ENCODE peak calls at places on chromosomes 13 and 19, in eight cellular contexts. K, V, C, Z, Q, M, F and P are unnamed samples.

GRCh38 chr13:99821741-99822140 is 149.8 kb downstream of the ZIC5 start:
- DNase-seq in K (no peak), V (no peak), C (no peak), Z (no peak), Q (peak; percentile 21), M (no peak), F (no peak), P (no peak)

GRCh38 chr13:72839831-72840426 is 58.0 kb downstream of the PIBF1 start:
- DNase-seq in K (peak; percentile 8), V (no peak), C (peak; percentile 30), Z (peak; percentile 57), Q (peak; percentile 77), M (peak; percentile 5), F (peak; percentile 54), P (peak; percentile 54)

GRCh38 chr19:33193864-33194362 is at the start of gene LRP3:
- DNase-seq in K (no peak), V (no peak), C (peak; percentile 13), Z (peak; percentile 44), Q (peak; percentile 69), M (no peak), F (no peak), P (no peak)

GRCh38 chr19:49355890-49356289 is 6.3 kb downstream of the TEAD2 start:
- DNase-seq in K (no peak), V (no peak), C (no peak), Z (peak; percentile 33), Q (no peak), M (no peak), F (no peak), P (no peak)

GRCh38 chr13:65744761-65745160 is 1485.4 kb downstream of the PCDH9 start:
- DNase-seq in K (no peak), V (no peak), C (no peak), Z (peak; percentile 70), Q (no peak), M (no peak), F (no peak), P (no peak)

GRCh38 chr19:19538077-19538764 is at the start of gene CILP2:
- DNase-seq in K (no peak), V (peak; percentile 15), C (peak; percentile 26), Z (peak; percentile 37), Q (peak; percentile 61), M (no peak), F (no peak), P (no peak)

GRCh38 chr13:99812611-99813010 is 159.0 kb downstream of the ZIC5 start:
- DNase-seq in K (no peak), V (no peak), C (no peak), Z (peak; percentile 76), Q (peak; percentile 80), M (no peak), F (no peak), P (peak; percentile 83)

GRCh38 chr13:75415720-75416119 is 66.2 kb downstream of the TBC1D4 start:
- DNase-seq in K (no peak), V (no peak), C (no peak), Z (peak; percentile 85), Q (peak; percentile 57), M (no peak), F (no peak), P (peak; percentile 90)

GRCh38 chr19:4144666-4145261 is 8.7 kb upstream of the CREB3L3 start:
- DNase-seq in K (no peak), V (no peak), C (no peak), Z (peak; percentile 55), Q (peak; percentile 32), M (no peak), F (no peak), P (no peak)

GRCh38 chr19:51194527-51195315 is 30.2 kb upstream of the CD33 start:
- DNase-seq in K (no peak), V (no peak), C (no peak), Z (no peak), Q (no peak), M (no peak), F (no peak), P (no peak)